ENCODE peak calls at places on chromosomes 5 and 9, in nine cellular contexts. O is BJ, Y is body of pancreas, V is HFF-Myc, B is spleen, E is stomach, Q is Peyer's patch, D is heart left ventricle, P is fibroblast of pulmonary artery. T is an unnamed sample.

GRCh38 chr5:142924135-142924883 is 154.1 kb downstream of the ARHGAP26 start:
- DNase-seq in Y (no peak), D (no peak), Q (no peak), O (no peak), E (no peak), P (peak), B (no peak), V (no peak), T (no peak)

GRCh38 chr5:159619826-159620225 is 289.5 kb upstream of the IL12B start:
- DNase-seq in E (no peak), D (no peak), B (no peak), V (no peak), O (no peak), Y (no peak), Q (no peak), P (no peak), T (no peak)

GRCh38 chr9:124242331-124243194 is 15.2 kb upstream of the NEK6 start:
- DNase-seq in P (no peak), E (no peak), B (no peak), Y (no peak), D (peak), O (no peak), Q (no peak), V (no peak), T (no peak)

GRCh38 chr5:120436996-120437395 is 27.1 kb upstream of the PRR16 start:
- DNase-seq in O (peak), V (no peak), Y (no peak), B (no peak), E (no peak), D (no peak), Q (no peak), P (no peak), T (no peak)

GRCh38 chr5:2129581-2130272 is 247.0 kb upstream of the IRX4 start:
- DNase-seq in V (no peak), O (no peak), P (peak), Q (no peak), D (no peak), B (no peak), Y (no peak), E (no peak), T (no peak)

GRCh38 chr5:5467737-5468136 is 45.3 kb downstream of the ICE1 start:
- DNase-seq in D (no peak), Q (no peak), B (no peak), Y (no peak), E (no peak), V (no peak), P (no peak), O (no peak), T (no peak)

GRCh38 chr5:175868996-175869638 is 2.3 kb upstream of the CPLX2 start:
- DNase-seq in E (no peak), O (no peak), D (no peak), V (no peak), Y (no peak), Q (no peak), B (no peak), P (no peak), T (no peak)

GRCh38 chr9:69104830-69105527 is 69.1 kb upstream of the TJP2 start:
- DNase-seq in D (no peak), Y (peak), Q (no peak), O (no peak), B (no peak), P (no peak), V (no peak), E (peak), T (no peak)

GRCh38 chr9:34498511-34498910 is 24.3 kb downstream of the ENHO start:
- DNase-seq in P (no peak), B (peak), E (no peak), D (no peak), V (no peak), Q (no peak), O (no peak), Y (no peak), T (no peak)

GRCh38 chr9:87278971-87279731 is 218.5 kb upstream of the DAPK1 start:
- DNase-seq in E (no peak), D (no peak), V (no peak), P (no peak), Y (no peak), Q (no peak), B (no peak), O (no peak), T (no peak)

GRCh38 chr9:130177898-130178805 is 5.9 kb downstream of the NCS1 start:
- DNase-seq in Y (no peak), Q (no peak), P (no peak), V (no peak), E (no peak), D (no peak), O (no peak), B (no peak), T (no peak)

GRCh38 chr9:111662851-111663823 is 1.7 kb downstream of the GNG10 start:
- DNase-seq in O (no peak), V (no peak), E (no peak), Q (no peak), Y (no peak), D (no peak), P (no peak), B (no peak), T (no peak)

GRCh38 chr9:136539427-136540412 is 6.1 kb downstream of the NOTCH1 start:
- DNase-seq in E (peak), V (no peak), Y (peak), Q (peak), D (peak), O (no peak), P (peak), B (peak), T (no peak)

GRCh38 chr5:121819661-121820261 is 31.9 kb upstream of the FTMT start:
- DNase-seq in B (no peak), Y (no peak), O (no peak), V (no peak), E (no peak), D (no peak), P (no peak), Q (no peak), T (no peak)

GRCh38 chr5:173837654-173838053 is 50.5 kb upstream of the CPEB4 start:
- DNase-seq in D (no peak), E (no peak), P (no peak), B (no peak), O (no peak), Q (no peak), Y (no peak), V (no peak), T (no peak)

GRCh38 chr5:162248107-162248713 is 180.6 kb downstream of the GABRG2 start:
- DNase-seq in E (no peak), D (no peak), O (no peak), B (no peak), V (no peak), Y (no peak), P (no peak), Q (no peak), T (no peak)

GRCh38 chr9:73863924-73864323 is 633.2 kb upstream of the RORB start:
- DNase-seq in E (no peak), Q (no peak), Y (no peak), P (no peak), V (no peak), O (no peak), D (no peak), B (no peak), T (no peak)

GRCh38 chr5:73120222-73121108 is at the start of gene TMEM171:
- DNase-seq in D (no peak), Y (peak), O (no peak), P (peak), E (peak), Q (no peak), B (peak), V (no peak), T (no peak)

GRCh38 chr5:179114756-179115155 is 54.6 kb downstream of the ZNF354C start:
- DNase-seq in B (peak), O (no peak), Y (no peak), V (no peak), D (no peak), Q (no peak), P (no peak), E (peak), T (no peak)

GRCh38 chr5:167770461-167770860 is 521.0 kb upstream of the WWC1 start:
- DNase-seq in P (peak), V (peak), E (no peak), Q (no peak), B (no peak), Y (no peak), O (peak), D (no peak), T (no peak)

GRCh38 chr5:107640568-107640967 is 30.2 kb downstream of the EFNA5 start:
- DNase-seq in Q (no peak), D (no peak), P (no peak), V (no peak), E (no peak), O (no peak), Y (no peak), B (no peak), T (no peak)

GRCh38 chr5:65137631-65138030 is 344.1 kb downstream of the ADAMTS6 start:
- DNase-seq in B (no peak), V (no peak), Q (no peak), Y (no peak), D (no peak), E (no peak), P (no peak), O (no peak), T (peak)

GRCh38 chr5:126178521-126178920 is 244.7 kb upstream of the GRAMD2B start:
- DNase-seq in Y (peak), D (peak), V (peak), B (no peak), Q (no peak), E (no peak), P (peak), O (no peak), T (no peak)

GRCh38 chr5:145853952-145854351 is 18.8 kb upstream of the PRELID2 start:
- DNase-seq in Y (no peak), O (no peak), P (no peak), D (no peak), Q (no peak), V (no peak), E (no peak), B (no peak), T (no peak)

GRCh38 chr5:102223542-102224444 is 72.3 kb downstream of the SLCO4C1 start:
- DNase-seq in Q (no peak), O (no peak), D (no peak), E (no peak), P (peak), B (no peak), Y (no peak), V (peak), T (peak)

GRCh38 chr9:96331236-96331947 is 29.4 kb upstream of the HSD17B3 start:
- DNase-seq in P (peak), B (no peak), O (no peak), V (no peak), Q (no peak), D (no peak), Y (no peak), E (no peak), T (no peak)

GRCh38 chr5:157505496-157505895 is 45.5 kb downstream of the NIPAL4 start:
- DNase-seq in Q (no peak), B (no peak), Y (no peak), D (no peak), O (no peak), P (no peak), E (no peak), V (no peak), T (no peak)

GRCh38 chr5:163861670-163862069 is 356.3 kb downstream of the MAT2B start:
- DNase-seq in P (peak), O (no peak), B (no peak), V (no peak), D (no peak), Y (no peak), Q (no peak), E (no peak), T (no peak)

GRCh38 chr9:135698767-135699166 is 514 bp downstream of the SOHLH1 start:
- DNase-seq in P (no peak), O (no peak), Y (no peak), E (no peak), V (no peak), Q (no peak), B (no peak), D (no peak), T (no peak)

GRCh38 chr5:147332643-147333042 is 97.8 kb downstream of the STK32A start:
- DNase-seq in D (no peak), O (no peak), V (no peak), Y (no peak), E (no peak), P (no peak), B (no peak), Q (no peak), T (no peak)

GRCh38 chr5:179732918-179733763 is 519 bp downstream of the MAML1 start:
- DNase-seq in Q (peak), B (peak), O (no peak), P (peak), V (no peak), D (peak), E (peak), Y (peak), T (no peak)

GRCh38 chr9:130632081-130632710 is 32.2 kb upstream of the PRDM12 start:
- DNase-seq in V (no peak), D (no peak), O (no peak), B (peak), E (no peak), Q (no peak), P (no peak), Y (no peak), T (no peak)

GRCh38 chr9:113541019-113541900 is 77.7 kb downstream of the RGS3 start:
- DNase-seq in P (peak), B (peak), E (peak), V (no peak), O (no peak), Y (peak), Q (no peak), D (peak), T (no peak)

GRCh38 chr9:34629492-34629809 is 585 bp upstream of the ARID3C start:
- DNase-seq in Q (no peak), E (no peak), B (no peak), D (no peak), P (no peak), Y (no peak), V (no peak), O (no peak), T (no peak)

GRCh38 chr9:89993678-89994630 is 389.1 kb downstream of the GADD45G start:
- DNase-seq in O (no peak), Y (peak), P (no peak), V (no peak), E (no peak), D (peak), B (no peak), Q (no peak), T (no peak)

GRCh38 chr5:77463905-77464304 is 28.2 kb downstream of the WDR41 start:
- DNase-seq in Q (no peak), P (peak), E (no peak), V (no peak), Y (no peak), O (no peak), D (no peak), B (no peak), T (no peak)

GRCh38 chr9:128657344-128657704 is 677 bp upstream of the DYNC2I2 start:
- DNase-seq in E (no peak), Y (no peak), Q (peak), B (no peak), O (no peak), P (no peak), V (no peak), D (no peak), T (no peak)
- H3K4me3 ChIP-seq in E (no peak), Y (no peak), Q (peak), B (peak), O (no peak), P (no peak), V (no peak), D (peak), T (peak)

GRCh38 chr9:83218411-83219090 is 155.6 kb upstream of the RASEF start:
- DNase-seq in Q (no peak), P (no peak), D (no peak), E (no peak), V (no peak), B (no peak), O (no peak), Y (peak), T (no peak)

GRCh38 chr9:83220737-83221136 is 157.8 kb upstream of the RASEF start:
- DNase-seq in Q (no peak), D (no peak), E (peak), V (no peak), B (no peak), O (peak), Y (peak), P (peak), T (peak)

GRCh38 chr9:83219154-83219923 is 156.4 kb upstream of the RASEF start:
- DNase-seq in P (peak), O (no peak), Y (peak), B (peak), Q (no peak), V (no peak), E (peak), D (peak), T (peak)

GRCh38 chr9:83219924-83220438 is 157.0 kb upstream of the RASEF start:
- DNase-seq in O (no peak), Q (no peak), B (no peak), E (no peak), D (no peak), Y (peak), V (no peak), P (no peak), T (peak)
- H3K4me3 ChIP-seq in O (peak), Q (peak), B (peak), E (peak), D (peak), Y (peak), V (peak), P (peak), T (peak)

GRCh38 chr5:67058998-67059746 is 137.4 kb downstream of the CD180 start:
- DNase-seq in V (no peak), O (no peak), P (no peak), Y (no peak), E (no peak), Q (no peak), B (no peak), D (peak), T (no peak)

GRCh38 chr5:67063791-67064190 is 132.8 kb downstream of the CD180 start:
- DNase-seq in D (no peak), Y (no peak), V (no peak), O (no peak), P (peak), B (no peak), E (no peak), Q (no peak), T (no peak)

GRCh38 chr5:67063055-67063454 is 133.5 kb downstream of the CD180 start:
- DNase-seq in B (no peak), V (no peak), O (no peak), D (no peak), Q (no peak), E (no peak), P (peak), Y (no peak), T (no peak)

GRCh38 chr5:67061511-67061910 is 135.1 kb downstream of the CD180 start:
- DNase-seq in V (no peak), O (no peak), E (no peak), P (no peak), Q (no peak), Y (no peak), B (no peak), D (no peak), T (no peak)

GRCh38 chr5:67059747-67060490 is 136.7 kb downstream of the CD180 start:
- DNase-seq in V (no peak), Q (no peak), E (no peak), Y (no peak), D (no peak), O (no peak), P (peak), B (no peak), T (no peak)
- H3K4me3 ChIP-seq in V (no peak), Q (no peak), E (no peak), Y (no peak), D (no peak), O (no peak), P (peak), B (no peak), T (no peak)

GRCh38 chr9:127762111-127762676 is 16.3 kb downstream of the SH2D3C start:
- DNase-seq in P (no peak), B (peak), Q (no peak), E (no peak), V (no peak), D (peak), O (no peak), Y (no peak), T (no peak)
- H3K4me3 ChIP-seq in P (no peak), B (peak), Q (no peak), E (no peak), V (no peak), D (peak), O (no peak), Y (no peak), T (no peak)